ENCODE peak calls at places on chromosome 11, in nine cellular contexts. I, Q, K, L, F, D, T, M and B are unnamed samples.
A peak's percentile ranks its signal among the peaks of the same experiment; 100 is the strongest.

GRCh38 chr11:99773646-99774045 is 752.9 kb downstream of the CNTN5 start:
- DNase-seq in F (peak; percentile 14), D (no peak), Q (no peak), I (no peak), K (no peak), T (no peak), L (no peak), M (peak; percentile 1), B (no peak)

GRCh38 chr11:20157768-20158167 is 2.5 kb downstream of the DBX1 start:
- DNase-seq in Q (no peak), M (no peak), F (no peak), I (no peak), T (no peak), D (no peak), K (no peak), L (no peak), B (no peak)

GRCh38 chr11:14119357-14119756 is 156.8 kb downstream of the SPON1 start:
- DNase-seq in L (no peak), D (no peak), I (no peak), T (no peak), M (no peak), F (no peak), Q (no peak), K (no peak), B (no peak)

GRCh38 chr11:45683285-45684058 is 18.1 kb upstream of the CHST1 start:
- DNase-seq in Q (no peak), K (no peak), F (no peak), T (no peak), M (no peak), I (no peak), D (no peak), L (no peak), B (no peak)

GRCh38 chr11:15967966-15968365 is 388.4 kb downstream of the SOX6 start:
- DNase-seq in L (no peak), K (peak; percentile 40), F (peak; percentile 89), M (peak; percentile 17), Q (no peak), D (no peak), T (no peak), I (no peak), B (no peak)

GRCh38 chr11:88363566-88364169 is 26.1 kb upstream of the CTSC start:
- DNase-seq in D (no peak), K (no peak), T (peak; percentile 24), Q (no peak), I (peak; percentile 25), L (no peak), F (peak; percentile 37), M (no peak), B (no peak)

GRCh38 chr11:74397531-74398243 is 546 bp downstream of the PGM2L1 start:
- DNase-seq in F (no peak), Q (no peak), K (no peak), T (peak; percentile 13), L (no peak), M (peak; percentile 72), I (peak; percentile 52), D (no peak), B (peak; percentile 24)

GRCh38 chr11:10654211-10655150 is 39.1 kb downstream of the IRAG1 start:
- DNase-seq in K (peak; percentile 58), M (peak; percentile 72), I (peak; percentile 24), F (peak; percentile 86), Q (no peak), D (no peak), L (no peak), T (peak; percentile 81), B (no peak)

GRCh38 chr11:117166491-117166890 is 12.1 kb upstream of the SIDT2 start:
- DNase-seq in L (no peak), M (no peak), T (no peak), I (no peak), K (no peak), D (no peak), Q (no peak), F (peak; percentile 17), B (no peak)

GRCh38 chr11:121524233-121524631 is 71.5 kb upstream of the SORL1-AS1 start:
- DNase-seq in F (no peak), K (peak; percentile 11), D (no peak), T (no peak), L (no peak), M (no peak), Q (no peak), I (no peak), B (no peak)

GRCh38 chr11:1546536-1547466 is 25.3 kb downstream of the DUSP8 start:
- DNase-seq in I (peak; percentile 77), L (peak; percentile 60), K (peak; percentile 26), T (no peak), M (peak; percentile 58), D (no peak), F (no peak), Q (peak; percentile 58), B (peak; percentile 55)

GRCh38 chr11:133123371-133123770 is 408.9 kb downstream of the OPCML start:
- DNase-seq in T (no peak), D (no peak), L (no peak), Q (no peak), M (no peak), F (no peak), I (no peak), K (no peak), B (no peak)

GRCh38 chr11:108112059-108112458 is 9.3 kb upstream of the ACAT1 start:
- DNase-seq in Q (no peak), L (no peak), I (no peak), T (no peak), D (no peak), K (peak; percentile 28), M (no peak), F (peak; percentile 38), B (no peak)

GRCh38 chr11:131504199-131504949 is 134.0 kb downstream of the NTM start:
- DNase-seq in I (no peak), Q (no peak), K (no peak), D (no peak), F (no peak), M (no peak), T (no peak), L (no peak), B (peak; percentile 50)

GRCh38 chr11:116773203-116774112 is 671 bp upstream of the BUD13 start:
- DNase-seq in K (peak; percentile 24), F (no peak), D (peak; percentile 51), L (no peak), I (peak; percentile 44), T (peak; percentile 45), M (no peak), Q (no peak), B (no peak)

GRCh38 chr11:100791873-100792272 is 104.8 kb downstream of the ARHGAP42 start:
- DNase-seq in M (no peak), I (peak; percentile 12), F (no peak), T (no peak), Q (no peak), K (no peak), D (no peak), L (no peak), B (no peak)

GRCh38 chr11:101444851-101445250 is 139.0 kb downstream of the TRPC6 start:
- DNase-seq in D (no peak), Q (no peak), F (no peak), T (no peak), K (no peak), I (no peak), L (no peak), M (no peak), B (no peak)

DNA sequence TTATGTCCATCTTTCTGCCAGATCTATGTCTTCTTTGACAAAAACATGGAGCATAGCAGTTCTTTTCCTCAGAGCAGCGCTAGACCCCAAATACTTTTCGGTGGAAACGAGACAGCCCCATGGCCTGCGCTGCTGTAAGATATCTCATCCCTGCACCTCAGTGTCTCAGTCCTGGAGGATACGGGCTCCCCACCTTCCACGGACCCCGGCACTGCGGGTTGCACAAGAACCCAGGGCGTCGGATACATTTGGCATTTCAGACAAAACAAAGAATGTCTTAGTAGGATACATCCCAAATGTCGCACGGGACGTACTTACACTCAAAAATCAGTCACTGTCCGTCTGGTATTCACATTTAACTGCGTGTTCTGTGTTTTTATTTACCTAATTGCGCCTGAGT is 9.9 kb upstream of the GAL start:
- DNase-seq in T (no peak), L (no peak), Q (no peak), F (no peak), M (no peak), I (no peak), D (no peak), K (no peak), B (peak; percentile 28)
- TF ChIP-seq CTCF in T (no peak), L (no peak), Q (no peak), F (no peak), M (no peak), I (no peak), D (no peak), K (no peak), B (no peak)

DNA sequence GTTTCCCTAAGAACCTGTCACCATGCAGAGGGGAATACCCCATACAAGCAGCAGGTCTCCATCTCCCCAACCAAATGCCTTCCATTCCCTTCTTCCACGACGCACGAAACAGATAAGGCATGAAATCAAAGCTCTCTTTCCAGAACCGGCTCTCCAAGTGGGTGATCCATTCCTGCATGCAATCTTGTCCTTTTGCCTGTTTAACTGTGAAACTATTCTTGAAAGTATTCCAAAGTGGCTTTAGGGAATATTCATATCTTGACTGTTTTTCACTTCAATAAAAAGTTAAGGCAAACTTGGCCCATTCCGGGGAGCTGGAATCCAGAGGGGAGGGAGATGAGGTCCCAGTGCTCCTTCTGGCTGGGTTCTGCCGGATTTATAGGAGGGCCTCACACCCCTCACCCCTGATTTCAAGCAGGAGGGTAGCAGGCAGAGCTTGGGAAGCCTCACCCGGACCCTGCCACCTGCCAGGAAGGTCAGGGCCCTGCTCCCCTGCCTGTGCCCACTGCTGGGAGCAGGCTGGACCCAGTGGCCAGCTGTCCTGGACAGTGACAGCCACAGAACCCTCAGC is 60.9 kb downstream of the SCGB1A1 start:
- DNase-seq in D (peak; percentile 16), M (no peak), F (no peak), T (no peak), K (no peak), L (no peak), I (no peak), Q (peak; percentile 43), B (no peak)
- TF ChIP-seq CTCF in D (no peak), M (no peak), F (no peak), T (no peak), K (no peak), L (no peak), I (no peak), Q (no peak), B (no peak)

GRCh38 chr11:17846852-17847453 is 112.4 kb downstream of the KCNC1 start:
- DNase-seq in Q (no peak), T (peak; percentile 3), M (peak; percentile 17), K (no peak), I (no peak), L (peak; percentile 47), F (peak; percentile 69), D (no peak), B (peak; percentile 29)
- TF ChIP-seq CTCF in Q (no peak), T (no peak), M (no peak), K (peak; percentile 12), I (no peak), L (peak; percentile 38), F (peak; percentile 44), D (no peak), B (peak; percentile 56)

DNA sequence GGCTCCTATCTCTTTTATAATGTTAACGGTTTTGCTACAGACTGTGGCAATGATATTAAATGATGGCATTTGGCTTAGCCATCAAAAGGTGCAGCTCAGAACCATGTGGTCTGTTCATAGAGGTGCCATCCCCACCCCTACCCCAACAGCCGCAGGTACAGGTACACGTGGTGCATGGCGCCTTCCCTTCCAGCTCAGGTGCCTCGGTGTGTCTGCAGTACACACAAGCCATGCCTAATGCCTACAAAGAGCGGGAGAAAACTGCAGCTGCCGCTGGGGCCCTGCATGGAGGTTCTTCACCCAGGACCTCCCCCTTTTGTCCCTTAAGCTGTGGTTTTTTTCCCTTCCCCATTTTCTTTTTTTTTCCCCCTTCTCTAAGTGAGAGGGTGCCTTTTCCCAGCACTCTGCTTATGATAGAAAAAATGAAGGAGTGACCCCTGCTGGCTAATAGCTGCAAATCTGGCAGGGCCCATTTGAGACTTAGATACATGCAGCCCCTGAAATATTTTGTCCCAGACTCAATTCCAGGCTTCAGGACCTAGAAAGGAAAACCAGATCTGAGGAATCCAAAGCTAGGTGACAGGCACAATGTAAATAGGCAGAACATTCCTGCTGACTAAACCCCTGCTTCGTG is 6.5 kb downstream of the OR52M1 start:
- DNase-seq in K (peak; percentile 1), L (no peak), F (no peak), D (no peak), Q (no peak), T (peak; percentile 12), M (peak; percentile 19), I (no peak), B (no peak)
- TF ChIP-seq CTCF in K (no peak), L (no peak), F (peak; percentile 21), D (no peak), Q (no peak), T (peak; percentile 34), M (peak; percentile 32), I (no peak), B (no peak)